ENCODE peak calls at places on chromosomes 3 and 15, in four cellular contexts. One of them, this sample, is unnamed.

GRCh38 chr3:177320765-177321247 is 123.5 kb upstream of the TBL1XR1 start:
- DNase-seq in A549: no peak
- DNase-seq in sigmoid colon: no peak
- DNase-seq in tibial nerve: no peak
- DNase-seq in this sample: no peak

GRCh38 chr3:195895900-195896360 is 12.4 kb downstream of the TNK2 start:
- DNase-seq in A549: peak
- DNase-seq in sigmoid colon: peak
- DNase-seq in tibial nerve: peak
- DNase-seq in this sample: peak

GRCh38 chr3:36362973-36363372 is 17.3 kb upstream of the STAC start:
- DNase-seq in A549: peak
- DNase-seq in sigmoid colon: no peak
- DNase-seq in tibial nerve: no peak
- DNase-seq in this sample: no peak

GRCh38 chr3:120772081-120772480 is 29.5 kb downstream of the GTF2E1 start:
- DNase-seq in A549: no peak
- DNase-seq in sigmoid colon: no peak
- DNase-seq in tibial nerve: no peak
- DNase-seq in this sample: no peak

GRCh38 chr3:197793246-197793645 is 2.2 kb downstream of the LRCH3 start:
- DNase-seq in A549: no peak
- DNase-seq in sigmoid colon: no peak
- DNase-seq in tibial nerve: no peak
- DNase-seq in this sample: no peak

GRCh38 chr3:138068579-138069174 is 46.7 kb downstream of the DZIP1L start:
- DNase-seq in A549: peak
- DNase-seq in sigmoid colon: peak
- DNase-seq in tibial nerve: peak
- DNase-seq in this sample: peak

GRCh38 chr3:71163216-71163918 is 420.2 kb downstream of the FOXP1 start:
- DNase-seq in A549: no peak
- DNase-seq in sigmoid colon: no peak
- DNase-seq in tibial nerve: no peak
- DNase-seq in this sample: no peak

GRCh38 chr3:35733276-35733675 is 94.0 kb downstream of the ARPP21 start:
- DNase-seq in A549: no peak
- DNase-seq in sigmoid colon: no peak
- DNase-seq in tibial nerve: no peak
- DNase-seq in this sample: no peak

GRCh38 chr15:52171386-52171785 is 19.8 kb downstream of the GNB5 start:
- DNase-seq in A549: no peak
- DNase-seq in sigmoid colon: no peak
- DNase-seq in tibial nerve: no peak
- DNase-seq in this sample: no peak

GRCh38 chr15:99485992-99486370 is 79.8 kb upstream of the MEF2A start:
- DNase-seq in A549: no peak
- DNase-seq in sigmoid colon: no peak
- DNase-seq in tibial nerve: no peak
- DNase-seq in this sample: no peak

GRCh38 chr3:149339931-149340309 is 6.5 kb upstream of the TM4SF18 start:
- DNase-seq in A549: peak
- DNase-seq in sigmoid colon: peak
- DNase-seq in tibial nerve: peak
- DNase-seq in this sample: peak

GRCh38 chr15:89356634-89357298 is 22.1 kb upstream of the POLG start:
- DNase-seq in A549: peak
- DNase-seq in sigmoid colon: no peak
- DNase-seq in tibial nerve: no peak
- DNase-seq in this sample: no peak

GRCh38 chr15:85742186-85742751 is 52.5 kb downstream of the KLHL25 start:
- DNase-seq in A549: no peak
- DNase-seq in sigmoid colon: no peak
- DNase-seq in tibial nerve: no peak
- DNase-seq in this sample: no peak

GRCh38 chr3:164365242-164365641 is 713.1 kb downstream of the SI start:
- DNase-seq in A549: no peak
- DNase-seq in sigmoid colon: no peak
- DNase-seq in tibial nerve: no peak
- DNase-seq in this sample: no peak

GRCh38 chr3:94494992-94495391 is 432.1 kb downstream of the NSUN3 start:
- DNase-seq in A549: no peak
- DNase-seq in sigmoid colon: no peak
- DNase-seq in tibial nerve: no peak
- DNase-seq in this sample: no peak

GRCh38 chr15:26690778-26691177 is 82.1 kb downstream of the GABRB3 start:
- DNase-seq in A549: no peak
- DNase-seq in sigmoid colon: no peak
- DNase-seq in tibial nerve: no peak
- DNase-seq in this sample: no peak

GRCh38 chr3:36075491-36075890 is 304.8 kb upstream of the STAC start:
- DNase-seq in A549: no peak
- DNase-seq in sigmoid colon: no peak
- DNase-seq in tibial nerve: no peak
- DNase-seq in this sample: no peak

GRCh38 chr3:87359807-87360206 is 83.4 kb upstream of the POU1F1 start:
- DNase-seq in A549: no peak
- DNase-seq in sigmoid colon: no peak
- DNase-seq in tibial nerve: no peak
- DNase-seq in this sample: no peak

GRCh38 chr15:62748175-62748574 is 294.4 kb upstream of the TPM1 start:
- DNase-seq in A549: no peak
- DNase-seq in sigmoid colon: no peak
- DNase-seq in tibial nerve: no peak
- DNase-seq in this sample: no peak

GRCh38 chr3:31968927-31969418 is 12.1 kb downstream of the OSBPL10 start:
- DNase-seq in A549: peak
- DNase-seq in sigmoid colon: no peak
- DNase-seq in tibial nerve: peak
- DNase-seq in this sample: no peak

GRCh38 chr3:64686446-64686908 is 1.3 kb downstream of the ADAMTS9 start:
- DNase-seq in A549: peak
- DNase-seq in sigmoid colon: no peak
- DNase-seq in tibial nerve: no peak
- DNase-seq in this sample: no peak

GRCh38 chr15:38864827-38865604 is 300.4 kb upstream of the RASGRP1 start:
- DNase-seq in A549: no peak
- DNase-seq in sigmoid colon: peak
- DNase-seq in tibial nerve: peak
- DNase-seq in this sample: peak

GRCh38 chr15:48507416-48508065 is 138.0 kb downstream of the FBN1 start:
- DNase-seq in A549: peak
- DNase-seq in sigmoid colon: no peak
- DNase-seq in tibial nerve: peak
- DNase-seq in this sample: no peak

GRCh38 chr15:61034793-61035710 is 194.1 kb downstream of the RORA start:
- DNase-seq in A549: no peak
- DNase-seq in sigmoid colon: no peak
- DNase-seq in tibial nerve: no peak
- DNase-seq in this sample: no peak

GRCh38 chr15:52651868-52652267 is 27.3 kb downstream of the ATOSA start:
- DNase-seq in A549: peak
- DNase-seq in sigmoid colon: peak
- DNase-seq in tibial nerve: peak
- DNase-seq in this sample: peak

GRCh38 chr3:151743860-151744259 is 10.1 kb downstream of the AADACL2 start:
- DNase-seq in A549: no peak
- DNase-seq in sigmoid colon: no peak
- DNase-seq in tibial nerve: no peak
- DNase-seq in this sample: no peak

GRCh38 chr3:105688821-105689220 is 180.0 kb downstream of the CBLB start:
- DNase-seq in A549: peak
- DNase-seq in sigmoid colon: no peak
- DNase-seq in tibial nerve: no peak
- DNase-seq in this sample: no peak

GRCh38 chr3:112675349-112675748 is 34.4 kb upstream of the CCDC80 start:
- DNase-seq in A549: no peak
- DNase-seq in sigmoid colon: no peak
- DNase-seq in tibial nerve: no peak
- DNase-seq in this sample: peak

DNA sequence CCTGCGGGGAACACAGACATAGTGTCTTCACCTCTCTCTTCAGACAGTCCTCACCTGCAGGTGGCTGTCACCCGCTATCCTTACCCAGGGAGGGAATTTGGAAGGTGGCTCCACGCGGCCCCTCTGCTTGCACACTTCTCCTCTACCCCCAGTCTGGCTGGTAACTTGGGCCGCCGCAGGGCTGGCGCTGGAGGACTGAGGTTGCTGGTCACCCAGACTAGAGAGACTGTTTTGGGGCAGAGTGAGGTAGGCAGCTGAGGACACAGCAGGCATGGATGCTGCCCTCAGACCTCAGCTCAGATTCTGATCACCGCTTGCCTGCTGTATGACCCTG is 12.6 kb upstream of the IQSEC1 start:
- DNase-seq in A549: no peak
- DNase-seq in sigmoid colon: no peak
- DNase-seq in tibial nerve: no peak
- DNase-seq in this sample: no peak
- H3K27ac ChIP-seq in A549: no peak
- H3K27ac ChIP-seq in sigmoid colon: no peak
- H3K27ac ChIP-seq in tibial nerve: no peak
- H3K27ac ChIP-seq in this sample: no peak

DNA sequence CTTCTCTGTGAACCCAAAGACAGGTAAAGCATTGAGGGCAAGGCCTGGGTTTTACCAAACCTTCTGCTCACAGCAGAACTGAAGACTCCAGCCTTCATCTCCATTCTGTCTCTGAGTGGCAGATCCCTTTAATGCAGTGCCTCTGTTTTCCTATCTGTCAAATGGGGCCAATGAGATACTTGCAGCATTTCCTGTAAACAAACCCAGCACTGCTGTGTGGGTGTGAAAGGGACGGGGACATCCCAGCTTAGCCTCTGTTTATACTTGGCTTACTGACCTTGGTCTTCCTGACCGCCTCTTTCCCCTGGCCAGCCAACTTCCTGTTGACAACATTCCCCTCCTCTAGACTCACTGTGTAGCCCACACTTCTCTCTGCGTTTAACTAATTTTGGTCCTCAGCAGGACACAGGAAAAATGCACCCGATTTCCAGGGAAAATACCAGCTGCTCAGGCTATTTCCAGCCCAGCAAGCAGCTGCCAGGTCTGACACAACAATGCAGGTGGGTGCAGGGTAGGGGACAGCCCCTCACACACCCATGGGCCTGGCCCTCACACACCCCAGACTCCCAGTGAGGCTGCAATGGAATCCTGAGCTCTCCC is 105.9 kb upstream of the HERC1 start:
- DNase-seq in A549: no peak
- DNase-seq in sigmoid colon: peak
- DNase-seq in tibial nerve: peak
- DNase-seq in this sample: peak
- TF ChIP-seq EP300 in A549: no peak
- TF ChIP-seq EP300 in sigmoid colon: no peak
- TF ChIP-seq EP300 in tibial nerve: peak
- TF ChIP-seq EP300 in this sample: no peak

GRCh38 chr15:74798388-74799254 is 14.0 kb upstream of the LMAN1L start:
- DNase-seq in A549: no peak
- DNase-seq in sigmoid colon: peak
- DNase-seq in tibial nerve: no peak
- DNase-seq in this sample: no peak
- TF ChIP-seq POLR2A in A549: no peak
- TF ChIP-seq POLR2A in sigmoid colon: no peak
- TF ChIP-seq POLR2A in tibial nerve: no peak
- TF ChIP-seq POLR2A in this sample: no peak

GRCh38 chr3:65935724-65936123 is 103.0 kb downstream of the MAGI1 start:
- DNase-seq in A549: no peak
- DNase-seq in sigmoid colon: no peak
- DNase-seq in tibial nerve: no peak
- DNase-seq in this sample: no peak

GRCh38 chr3:65938147-65938546 is 100.6 kb downstream of the MAGI1 start:
- DNase-seq in A549: no peak
- DNase-seq in sigmoid colon: no peak
- DNase-seq in tibial nerve: no peak
- DNase-seq in this sample: no peak

GRCh38 chr3:65938676-65939075 is 100.0 kb downstream of the MAGI1 start:
- DNase-seq in A549: no peak
- DNase-seq in sigmoid colon: no peak
- DNase-seq in tibial nerve: no peak
- DNase-seq in this sample: no peak

GRCh38 chr3:65939184-65939583 is 99.5 kb downstream of the MAGI1 start:
- DNase-seq in A549: no peak
- DNase-seq in sigmoid colon: no peak
- DNase-seq in tibial nerve: no peak
- DNase-seq in this sample: no peak

DNA sequence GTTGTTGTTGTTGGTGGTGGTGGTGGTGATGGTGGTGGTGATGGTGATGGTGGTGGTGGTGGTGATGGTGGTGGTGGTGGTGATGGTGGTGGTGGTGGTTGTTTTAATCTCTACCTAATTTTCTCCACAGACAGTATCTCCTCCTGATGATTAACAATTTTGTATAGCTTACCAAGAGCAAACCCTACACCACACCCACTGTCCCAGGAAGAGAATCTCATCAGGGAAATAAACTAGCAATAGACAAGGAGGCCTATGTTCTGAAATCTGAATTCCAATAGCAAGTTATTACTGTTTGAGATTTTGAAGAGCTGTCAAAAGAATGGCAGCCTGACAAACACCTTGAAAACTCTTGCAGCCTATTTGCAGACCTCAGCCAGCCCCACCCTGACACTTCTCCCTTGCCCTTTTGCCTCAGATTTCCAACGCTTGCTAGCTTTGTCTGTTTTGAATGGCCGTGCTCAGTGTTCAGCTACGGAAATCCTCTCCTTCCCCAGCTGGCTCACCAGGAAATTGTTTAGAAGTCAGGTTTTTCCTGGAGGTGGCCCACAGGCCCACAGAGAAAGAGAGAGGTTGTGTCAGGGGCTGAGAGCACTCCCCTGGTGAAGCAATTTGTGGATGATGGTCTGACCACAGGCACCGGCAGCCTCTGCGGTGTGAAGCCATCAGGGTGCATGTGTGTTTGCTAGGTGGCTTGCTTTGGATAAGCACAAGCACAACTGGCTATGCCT is 101.6 kb downstream of the MAGI1 start:
- DNase-seq in A549: no peak
- DNase-seq in sigmoid colon: no peak
- DNase-seq in tibial nerve: no peak
- DNase-seq in this sample: no peak
- H3K27ac ChIP-seq in A549: no peak
- H3K27ac ChIP-seq in sigmoid colon: no peak
- H3K27ac ChIP-seq in tibial nerve: no peak
- H3K27ac ChIP-seq in this sample: no peak

GRCh38 chr15:67884514-67885225 is 44.8 kb upstream of the RNU6-1 start:
- DNase-seq in A549: peak
- DNase-seq in sigmoid colon: peak
- DNase-seq in tibial nerve: peak
- DNase-seq in this sample: peak
- TF ChIP-seq EP300 in A549: peak
- TF ChIP-seq EP300 in sigmoid colon: no peak
- TF ChIP-seq EP300 in tibial nerve: peak
- TF ChIP-seq EP300 in this sample: no peak

GRCh38 chr15:31262901-31263671 is 63.5 kb upstream of the KLF13 start:
- DNase-seq in A549: no peak
- DNase-seq in sigmoid colon: peak
- DNase-seq in tibial nerve: no peak
- DNase-seq in this sample: peak
- TF ChIP-seq POLR2A in A549: no peak
- TF ChIP-seq POLR2A in sigmoid colon: no peak
- TF ChIP-seq POLR2A in tibial nerve: no peak
- TF ChIP-seq POLR2A in this sample: no peak

GRCh38 chr15:68383161-68384074 is 48.5 kb downstream of the ITGA11 start:
- DNase-seq in A549: peak
- DNase-seq in sigmoid colon: peak
- DNase-seq in tibial nerve: peak
- DNase-seq in this sample: no peak
- H3K27ac ChIP-seq in A549: peak
- H3K27ac ChIP-seq in sigmoid colon: no peak
- H3K27ac ChIP-seq in tibial nerve: no peak
- H3K27ac ChIP-seq in this sample: no peak

This sample was measured in ovary.